ENCODE peak calls at places on chromosomes 4 and X, in nine cellular contexts. One of them, this sample, is unnamed. For H3K4me1 and H3K9me3, the result is how much of the 10 kb centered on the place peaks cover.

GRCh38 chrX:113512700-113513395 is 672.2 kb upstream of the AMOT start:
- DNase-seq in mesenchymal stem cell: peak
- DNase-seq in PC-3: peak
- DNase-seq in endodermal cell: no peak
- DNase-seq in fibroblast of lung: peak
- DNase-seq in adipocyte: peak
- DNase-seq in H9: no peak
- DNase-seq in GM23248: peak
- DNase-seq in HCT116: peak
- DNase-seq in this sample: no peak

GRCh38 chrX:78322863-78323262 is 4.5 kb downstream of the CYSLTR1 start:
- DNase-seq in HCT116: no peak
- DNase-seq in H9: no peak
- DNase-seq in fibroblast of lung: no peak
- DNase-seq in PC-3: no peak
- DNase-seq in GM23248: no peak
- DNase-seq in adipocyte: no peak
- DNase-seq in endodermal cell: no peak
- DNase-seq in mesenchymal stem cell: no peak
- DNase-seq in this sample: no peak

GRCh38 chrX:136185409-136186022 is 38.2 kb downstream of the FHL1 start:
- DNase-seq in mesenchymal stem cell: peak
- DNase-seq in adipocyte: peak
- DNase-seq in PC-3: peak
- DNase-seq in endodermal cell: no peak
- DNase-seq in H9: no peak
- DNase-seq in HCT116: peak
- DNase-seq in GM23248: peak
- DNase-seq in fibroblast of lung: peak
- DNase-seq in this sample: no peak

GRCh38 chr4:164937576-164938270 is 39.7 kb downstream of the TRIM61 start:
- DNase-seq in HCT116: no peak
- DNase-seq in endodermal cell: peak
- DNase-seq in mesenchymal stem cell: peak
- DNase-seq in GM23248: peak
- DNase-seq in fibroblast of lung: peak
- DNase-seq in PC-3: no peak
- DNase-seq in adipocyte: peak
- DNase-seq in H9: peak
- DNase-seq in this sample: no peak

GRCh38 chrX:121160987-121161386 is 113.6 kb downstream of the GLUD2 start:
- DNase-seq in H9: no peak
- DNase-seq in adipocyte: peak
- DNase-seq in HCT116: no peak
- DNase-seq in fibroblast of lung: no peak
- DNase-seq in PC-3: no peak
- DNase-seq in mesenchymal stem cell: no peak
- DNase-seq in GM23248: peak
- DNase-seq in endodermal cell: no peak
- DNase-seq in this sample: no peak

GRCh38 chrX:41737065-41737464 is 13.1 kb downstream of the GPR82 start:
- DNase-seq in H9: no peak
- DNase-seq in adipocyte: no peak
- DNase-seq in endodermal cell: no peak
- DNase-seq in mesenchymal stem cell: no peak
- DNase-seq in fibroblast of lung: peak
- DNase-seq in HCT116: no peak
- DNase-seq in PC-3: no peak
- DNase-seq in GM23248: no peak
- DNase-seq in this sample: no peak

GRCh38 chr4:106893903-106894302 is 142.2 kb downstream of the DKK2 start:
- DNase-seq in PC-3: no peak
- DNase-seq in HCT116: no peak
- DNase-seq in endodermal cell: no peak
- DNase-seq in adipocyte: no peak
- DNase-seq in fibroblast of lung: no peak
- DNase-seq in H9: no peak
- DNase-seq in mesenchymal stem cell: no peak
- DNase-seq in GM23248: no peak
- DNase-seq in this sample: no peak

GRCh38 chr4:26206339-26206738 is 114.5 kb upstream of the RBPJ start:
- DNase-seq in PC-3: peak
- DNase-seq in mesenchymal stem cell: no peak
- DNase-seq in endodermal cell: no peak
- DNase-seq in adipocyte: peak
- DNase-seq in fibroblast of lung: peak
- DNase-seq in H9: no peak
- DNase-seq in HCT116: no peak
- DNase-seq in GM23248: peak
- DNase-seq in this sample: no peak

GRCh38 chr4:80184791-80185756 is 12.2 kb upstream of the PRDM8 start:
- DNase-seq in endodermal cell: peak
- DNase-seq in fibroblast of lung: no peak
- DNase-seq in H9: peak
- DNase-seq in GM23248: peak
- DNase-seq in PC-3: peak
- DNase-seq in mesenchymal stem cell: peak
- DNase-seq in adipocyte: no peak
- DNase-seq in HCT116: no peak
- DNase-seq in this sample: no peak

GRCh38 chr4:143558823-143559756 is 45.6 kb downstream of the SMARCA5 start:
- DNase-seq in HCT116: no peak
- DNase-seq in endodermal cell: peak
- DNase-seq in GM23248: peak
- DNase-seq in mesenchymal stem cell: no peak
- DNase-seq in fibroblast of lung: peak
- DNase-seq in PC-3: peak
- DNase-seq in H9: peak
- DNase-seq in adipocyte: peak
- DNase-seq in this sample: peak

GRCh38 chr4:2827071-2827873 is 16.4 kb upstream of the ADD1 start:
- DNase-seq in endodermal cell: no peak
- DNase-seq in fibroblast of lung: no peak
- DNase-seq in HCT116: no peak
- DNase-seq in H9: no peak
- DNase-seq in PC-3: no peak
- DNase-seq in GM23248: no peak
- DNase-seq in mesenchymal stem cell: no peak
- DNase-seq in adipocyte: no peak
- DNase-seq in this sample: no peak

GRCh38 chr4:2823671-2824328 is 19.8 kb upstream of the ADD1 start:
- DNase-seq in endodermal cell: no peak
- DNase-seq in GM23248: no peak
- DNase-seq in HCT116: no peak
- DNase-seq in H9: no peak
- DNase-seq in mesenchymal stem cell: no peak
- DNase-seq in PC-3: no peak
- DNase-seq in fibroblast of lung: no peak
- DNase-seq in adipocyte: no peak
- DNase-seq in this sample: no peak

GRCh38 chr4:2825184-2825506 is 18.5 kb upstream of the ADD1 start:
- DNase-seq in H9: no peak
- DNase-seq in GM23248: no peak
- DNase-seq in mesenchymal stem cell: no peak
- DNase-seq in HCT116: no peak
- DNase-seq in endodermal cell: no peak
- DNase-seq in PC-3: no peak
- DNase-seq in fibroblast of lung: no peak
- DNase-seq in adipocyte: no peak
- DNase-seq in this sample: no peak

GRCh38 chr4:2824329-2825183 is 19.1 kb upstream of the ADD1 start:
- DNase-seq in fibroblast of lung: no peak
- DNase-seq in H9: no peak
- DNase-seq in GM23248: no peak
- DNase-seq in PC-3: no peak
- DNase-seq in adipocyte: no peak
- DNase-seq in endodermal cell: no peak
- DNase-seq in mesenchymal stem cell: no peak
- DNase-seq in HCT116: no peak
- DNase-seq in this sample: no peak

GRCh38 chr4:2825740-2826139 is 17.9 kb upstream of the ADD1 start:
- DNase-seq in mesenchymal stem cell: no peak
- DNase-seq in endodermal cell: no peak
- DNase-seq in GM23248: no peak
- DNase-seq in HCT116: no peak
- DNase-seq in PC-3: no peak
- DNase-seq in adipocyte: no peak
- DNase-seq in fibroblast of lung: no peak
- DNase-seq in H9: no peak
- DNase-seq in this sample: no peak
- H3K9ac ChIP-seq in mesenchymal stem cell: no peak
- H3K9ac ChIP-seq in endodermal cell: no peak
- H3K9ac ChIP-seq in GM23248: no peak
- H3K9ac ChIP-seq in HCT116: no peak
- H3K9ac ChIP-seq in PC-3: no peak
- H3K9ac ChIP-seq in adipocyte: no peak
- H3K9ac ChIP-seq in fibroblast of lung: no peak
- H3K9ac ChIP-seq in H9: no peak
- H3K9ac ChIP-seq in this sample: no peak

DNA sequence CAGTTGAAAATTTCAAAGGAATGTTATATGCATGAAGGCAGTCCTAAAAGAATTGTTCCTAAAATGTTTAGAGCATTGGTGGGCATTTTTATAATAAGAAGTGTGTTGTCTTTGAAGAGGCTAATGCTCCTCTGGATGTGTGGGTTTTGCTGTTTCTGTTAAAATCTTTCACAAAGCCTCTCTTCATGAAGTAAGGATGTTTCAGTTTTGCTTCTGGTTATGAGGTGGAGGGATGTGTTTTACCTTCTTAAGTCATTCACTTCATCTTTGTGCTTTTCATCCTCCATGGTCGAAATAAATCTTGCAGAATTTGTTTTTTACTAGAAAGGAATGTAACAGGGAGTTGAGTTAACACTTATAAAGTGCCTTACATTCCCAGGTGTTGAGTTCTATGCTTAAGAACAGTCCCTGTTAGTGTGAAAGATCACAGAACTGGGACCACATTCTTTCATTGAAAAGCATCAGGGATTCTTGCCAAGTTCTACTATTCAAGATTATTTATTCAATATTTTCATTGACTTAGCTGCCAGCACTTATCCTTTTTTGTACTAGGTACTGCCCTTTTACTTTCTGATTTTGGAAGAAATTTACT is 21.1 kb downstream of the FHIP1A start:
- DNase-seq in H9: no peak
- DNase-seq in PC-3: peak
- DNase-seq in mesenchymal stem cell: no peak
- DNase-seq in fibroblast of lung: no peak
- DNase-seq in endodermal cell: no peak
- DNase-seq in adipocyte: no peak
- DNase-seq in GM23248: no peak
- DNase-seq in HCT116: no peak
- DNase-seq in this sample: no peak
- H3K4me1 ChIP-seq in H9: under half
- H3K4me1 ChIP-seq in PC-3: half or more
- H3K4me1 ChIP-seq in mesenchymal stem cell: under half
- H3K4me1 ChIP-seq in fibroblast of lung: under half
- H3K4me1 ChIP-seq in endodermal cell: under half
- H3K4me1 ChIP-seq in adipocyte: under half
- H3K4me1 ChIP-seq in GM23248: under half
- H3K4me1 ChIP-seq in HCT116: under half
- H3K4me1 ChIP-seq in this sample: under half

GRCh38 chr4:159279084-159279483 is 176.2 kb downstream of the RAPGEF2 start:
- DNase-seq in HCT116: no peak
- DNase-seq in PC-3: no peak
- DNase-seq in mesenchymal stem cell: no peak
- DNase-seq in GM23248: no peak
- DNase-seq in H9: no peak
- DNase-seq in adipocyte: no peak
- DNase-seq in fibroblast of lung: no peak
- DNase-seq in endodermal cell: no peak
- DNase-seq in this sample: no peak

GRCh38 chr4:159281781-159282180 is 178.9 kb downstream of the RAPGEF2 start:
- DNase-seq in mesenchymal stem cell: no peak
- DNase-seq in GM23248: peak
- DNase-seq in adipocyte: no peak
- DNase-seq in endodermal cell: no peak
- DNase-seq in PC-3: peak
- DNase-seq in fibroblast of lung: no peak
- DNase-seq in H9: no peak
- DNase-seq in HCT116: no peak
- DNase-seq in this sample: no peak

GRCh38 chr4:159282944-159283343 is 180.1 kb downstream of the RAPGEF2 start:
- DNase-seq in PC-3: no peak
- DNase-seq in H9: no peak
- DNase-seq in GM23248: no peak
- DNase-seq in fibroblast of lung: no peak
- DNase-seq in HCT116: no peak
- DNase-seq in mesenchymal stem cell: no peak
- DNase-seq in adipocyte: no peak
- DNase-seq in endodermal cell: no peak
- DNase-seq in this sample: no peak

GRCh38 chr4:159278399-159278798 is 175.5 kb downstream of the RAPGEF2 start:
- DNase-seq in endodermal cell: no peak
- DNase-seq in fibroblast of lung: peak
- DNase-seq in HCT116: no peak
- DNase-seq in H9: no peak
- DNase-seq in GM23248: no peak
- DNase-seq in adipocyte: no peak
- DNase-seq in PC-3: no peak
- DNase-seq in mesenchymal stem cell: peak
- DNase-seq in this sample: no peak

GRCh38 chr4:159280442-159281172 is 177.7 kb downstream of the RAPGEF2 start:
- DNase-seq in adipocyte: no peak
- DNase-seq in GM23248: no peak
- DNase-seq in endodermal cell: no peak
- DNase-seq in HCT116: no peak
- DNase-seq in fibroblast of lung: no peak
- DNase-seq in PC-3: no peak
- DNase-seq in H9: no peak
- DNase-seq in mesenchymal stem cell: no peak
- DNase-seq in this sample: no peak
- H3K9me3 ChIP-seq in adipocyte: under half
- H3K9me3 ChIP-seq in GM23248: under half
- H3K9me3 ChIP-seq in endodermal cell: under half
- H3K9me3 ChIP-seq in HCT116: under half
- H3K9me3 ChIP-seq in fibroblast of lung: under half
- H3K9me3 ChIP-seq in PC-3: under half
- H3K9me3 ChIP-seq in H9: under half
- H3K9me3 ChIP-seq in mesenchymal stem cell: under half
- H3K9me3 ChIP-seq in this sample: under half

DNA sequence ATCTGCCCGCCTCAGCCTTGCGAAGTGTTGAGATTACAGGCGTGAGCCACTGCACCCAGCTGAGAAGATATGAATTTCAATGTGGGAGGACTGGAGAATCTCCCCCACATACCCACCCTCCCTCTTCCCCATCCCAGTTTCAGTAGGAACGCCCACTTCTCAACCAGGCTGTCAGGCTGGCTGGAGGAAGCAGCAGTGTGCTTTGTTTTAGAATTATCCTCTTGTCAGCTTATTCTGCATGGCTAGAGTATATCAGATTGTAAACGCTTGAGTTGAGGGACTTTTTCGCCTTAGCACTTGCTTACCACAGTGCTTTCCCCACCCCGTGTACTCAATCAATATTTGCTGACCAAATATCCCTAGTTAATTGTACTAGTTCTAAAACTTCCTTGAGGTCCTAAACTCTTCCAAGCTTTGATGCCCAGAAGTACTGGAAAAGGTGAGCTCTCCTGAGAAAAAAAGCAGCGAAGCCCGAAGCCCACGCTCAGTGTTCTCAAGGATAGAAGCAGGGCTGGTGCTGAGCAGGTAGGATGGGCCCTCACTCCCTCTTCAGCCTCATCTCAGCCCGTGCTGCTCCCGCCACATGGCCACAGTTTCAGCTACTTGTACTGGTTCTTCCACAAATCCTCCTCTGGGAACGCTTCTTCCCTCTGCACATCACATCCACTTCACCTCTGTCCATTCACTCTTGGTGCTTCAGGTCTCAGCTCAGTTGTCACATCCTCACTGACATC is 7.3 kb upstream of the ARHGAP10 start:
- DNase-seq in fibroblast of lung: no peak
- DNase-seq in endodermal cell: peak
- DNase-seq in HCT116: no peak
- DNase-seq in H9: no peak
- DNase-seq in adipocyte: no peak
- DNase-seq in PC-3: no peak
- DNase-seq in mesenchymal stem cell: no peak
- DNase-seq in GM23248: no peak
- DNase-seq in this sample: no peak
- H3K9ac ChIP-seq in fibroblast of lung: no peak
- H3K9ac ChIP-seq in endodermal cell: no peak
- H3K9ac ChIP-seq in HCT116: no peak
- H3K9ac ChIP-seq in H9: no peak
- H3K9ac ChIP-seq in adipocyte: no peak
- H3K9ac ChIP-seq in PC-3: no peak
- H3K9ac ChIP-seq in mesenchymal stem cell: no peak
- H3K9ac ChIP-seq in GM23248: no peak
- H3K9ac ChIP-seq in this sample: no peak